ENCODE peak calls at places on chromosome 18, in seven cellular contexts. One of them, this sample, is unnamed.

GRCh38 chr18:79826966-79827365 is 29.2 kb downstream of the KCNG2 start:
- DNase-seq in lower leg skin: no peak
- DNase-seq in CD4-positive, alpha-beta memory T cell: no peak
- DNase-seq in AG10803: no peak
- DNase-seq in IMR-90: no peak
- DNase-seq in mammary epithelial cell: no peak
- DNase-seq in transverse colon: no peak
- DNase-seq in this sample: no peak

GRCh38 chr18:48230459-48231113 is 178.6 kb downstream of the ZBTB7C start:
- DNase-seq in AG10803: peak; percentile 38
- DNase-seq in transverse colon: peak; percentile 75
- DNase-seq in lower leg skin: peak; percentile 55
- DNase-seq in CD4-positive, alpha-beta memory T cell: no peak
- DNase-seq in mammary epithelial cell: peak; percentile 61
- DNase-seq in IMR-90: peak; percentile 31
- DNase-seq in this sample: peak; percentile 75

GRCh38 chr18:74708169-74708568 is 110.5 kb downstream of the ZNF407 start:
- DNase-seq in CD4-positive, alpha-beta memory T cell: no peak
- DNase-seq in AG10803: no peak
- DNase-seq in transverse colon: no peak
- DNase-seq in IMR-90: no peak
- DNase-seq in lower leg skin: no peak
- DNase-seq in mammary epithelial cell: no peak
- DNase-seq in this sample: no peak

GRCh38 chr18:993560-993959 is 88.9 kb downstream of the ADCYAP1 start:
- DNase-seq in transverse colon: no peak
- DNase-seq in lower leg skin: no peak
- DNase-seq in AG10803: no peak
- DNase-seq in IMR-90: no peak
- DNase-seq in mammary epithelial cell: no peak
- DNase-seq in CD4-positive, alpha-beta memory T cell: no peak
- DNase-seq in this sample: no peak

GRCh38 chr18:55100817-55101457 is 141.7 kb upstream of the CCDC68 start:
- DNase-seq in IMR-90: peak; percentile 54
- DNase-seq in AG10803: peak; percentile 57
- DNase-seq in transverse colon: no peak
- DNase-seq in lower leg skin: no peak
- DNase-seq in CD4-positive, alpha-beta memory T cell: no peak
- DNase-seq in mammary epithelial cell: peak; percentile 73
- DNase-seq in this sample: no peak

GRCh38 chr18:13471971-13472628 is 253.5 kb downstream of the LDLRAD4 start:
- DNase-seq in CD4-positive, alpha-beta memory T cell: no peak
- DNase-seq in mammary epithelial cell: no peak
- DNase-seq in IMR-90: no peak
- DNase-seq in transverse colon: no peak
- DNase-seq in lower leg skin: no peak
- DNase-seq in AG10803: no peak
- DNase-seq in this sample: no peak

GRCh38 chr18:32974421-32975165 is 201.8 kb upstream of the KLHL14 start:
- DNase-seq in mammary epithelial cell: no peak
- DNase-seq in lower leg skin: no peak
- DNase-seq in transverse colon: no peak
- DNase-seq in CD4-positive, alpha-beta memory T cell: no peak
- DNase-seq in IMR-90: no peak
- DNase-seq in AG10803: no peak
- DNase-seq in this sample: no peak

GRCh38 chr18:22276334-22276713 is 106.9 kb downstream of the GATA6 start:
- DNase-seq in CD4-positive, alpha-beta memory T cell: no peak
- DNase-seq in transverse colon: no peak
- DNase-seq in lower leg skin: no peak
- DNase-seq in IMR-90: no peak
- DNase-seq in AG10803: no peak
- DNase-seq in mammary epithelial cell: no peak
- DNase-seq in this sample: no peak

GRCh38 chr18:42545825-42546224 is 569.7 kb downstream of the RIT2 start:
- DNase-seq in IMR-90: peak; percentile 8
- DNase-seq in AG10803: peak; percentile 14
- DNase-seq in lower leg skin: no peak
- DNase-seq in mammary epithelial cell: peak; percentile 84
- DNase-seq in transverse colon: no peak
- DNase-seq in CD4-positive, alpha-beta memory T cell: no peak
- DNase-seq in this sample: no peak

GRCh38 chr18:51561821-51562220 is 364.3 kb upstream of the MEX3C start:
- DNase-seq in AG10803: no peak
- DNase-seq in CD4-positive, alpha-beta memory T cell: no peak
- DNase-seq in transverse colon: no peak
- DNase-seq in IMR-90: no peak
- DNase-seq in mammary epithelial cell: no peak
- DNase-seq in lower leg skin: no peak
- DNase-seq in this sample: no peak

GRCh38 chr18:26551217-26551708 is 2.9 kb upstream of the KCTD1 start:
- DNase-seq in CD4-positive, alpha-beta memory T cell: no peak
- DNase-seq in transverse colon: no peak
- DNase-seq in IMR-90: no peak
- DNase-seq in AG10803: no peak
- DNase-seq in mammary epithelial cell: peak; percentile 71
- DNase-seq in lower leg skin: no peak
- DNase-seq in this sample: no peak
- H3K4me3 ChIP-seq in CD4-positive, alpha-beta memory T cell: no peak overlapping the region
- H3K4me3 ChIP-seq in transverse colon: no peak overlapping the region
- H3K4me3 ChIP-seq in IMR-90: no peak overlapping the region
- H3K4me3 ChIP-seq in AG10803: no peak overlapping the region
- H3K4me3 ChIP-seq in mammary epithelial cell: no peak overlapping the region
- H3K4me3 ChIP-seq in lower leg skin: no peak overlapping the region
- H3K4me3 ChIP-seq in this sample: peak overlapping the region; percentile 70

DNA sequence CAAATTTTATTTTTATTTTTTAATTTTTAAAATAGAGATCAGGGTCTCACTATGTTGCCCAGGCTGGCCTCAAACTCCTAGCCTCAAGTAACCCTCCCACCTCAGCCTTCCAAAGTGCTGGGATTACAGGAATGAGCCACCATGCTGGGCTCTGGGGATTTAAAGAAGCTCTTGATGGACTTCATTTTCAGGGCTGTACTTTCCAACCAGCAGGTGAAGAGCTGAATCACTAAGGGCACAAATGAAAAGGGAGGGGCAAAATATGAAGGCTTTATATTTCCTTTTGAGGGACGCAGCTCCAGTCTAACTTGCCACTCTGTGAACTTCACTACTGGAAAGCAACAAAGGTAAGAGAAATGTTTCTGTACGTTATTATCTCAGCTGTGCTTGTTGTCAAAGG is at the start of gene SERPINB11:
- DNase-seq in mammary epithelial cell: no peak
- DNase-seq in IMR-90: no peak
- DNase-seq in lower leg skin: no peak
- DNase-seq in CD4-positive, alpha-beta memory T cell: no peak
- DNase-seq in AG10803: no peak
- DNase-seq in transverse colon: no peak
- DNase-seq in this sample: no peak
- H3K4me3 ChIP-seq in mammary epithelial cell: no peak within 1 kb of the TSS
- H3K4me3 ChIP-seq in IMR-90: no peak within 1 kb of the TSS
- H3K4me3 ChIP-seq in lower leg skin: no peak within 1 kb of the TSS
- H3K4me3 ChIP-seq in CD4-positive, alpha-beta memory T cell: no peak within 1 kb of the TSS
- H3K4me3 ChIP-seq in AG10803: no peak within 1 kb of the TSS
- H3K4me3 ChIP-seq in transverse colon: no peak within 1 kb of the TSS
- H3K4me3 ChIP-seq in this sample: no peak within 1 kb of the TSS

DNA sequence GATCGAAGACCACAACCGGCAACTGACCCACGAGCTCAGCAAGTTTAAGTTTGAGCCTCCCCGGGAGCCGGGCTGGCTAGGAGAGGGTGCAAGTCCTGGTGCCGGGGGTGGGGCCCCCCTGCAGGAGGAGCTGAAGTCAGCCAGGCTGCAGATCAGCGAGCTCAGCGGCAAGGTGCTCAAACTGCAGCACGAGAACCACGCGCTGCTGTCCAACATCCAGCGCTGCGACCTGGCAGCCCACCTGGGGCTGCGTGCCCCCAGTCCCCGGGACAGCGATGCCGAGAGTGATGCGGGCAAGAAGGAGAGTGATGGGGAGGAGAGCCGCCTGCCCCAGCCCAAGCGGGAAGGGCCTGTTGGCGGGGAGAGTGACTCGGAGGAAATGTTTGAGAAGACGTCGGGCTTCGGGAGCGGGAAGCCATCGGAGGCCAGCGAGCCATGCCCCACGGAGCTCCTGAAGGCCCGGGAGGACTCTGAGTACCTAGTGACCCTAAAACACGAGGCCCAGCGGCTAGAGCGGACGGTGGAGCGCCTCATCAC is 78.7 kb downstream of the MTCL1 start:
- DNase-seq in transverse colon: no peak
- DNase-seq in AG10803: no peak
- DNase-seq in IMR-90: no peak
- DNase-seq in lower leg skin: no peak
- DNase-seq in mammary epithelial cell: no peak
- DNase-seq in CD4-positive, alpha-beta memory T cell: no peak
- DNase-seq in this sample: no peak
- H3K4me3 ChIP-seq in transverse colon: no peak overlapping the region
- H3K4me3 ChIP-seq in AG10803: no peak overlapping the region
- H3K4me3 ChIP-seq in IMR-90: no peak overlapping the region
- H3K4me3 ChIP-seq in lower leg skin: no peak overlapping the region
- H3K4me3 ChIP-seq in mammary epithelial cell: no peak overlapping the region
- H3K4me3 ChIP-seq in CD4-positive, alpha-beta memory T cell: no peak overlapping the region
- H3K4me3 ChIP-seq in this sample: no peak overlapping the region

GRCh38 chr18:63339920-63340484 is 20.4 kb upstream of the BCL2 start:
- DNase-seq in lower leg skin: no peak
- DNase-seq in mammary epithelial cell: no peak
- DNase-seq in IMR-90: peak; percentile 41
- DNase-seq in AG10803: peak; percentile 46
- DNase-seq in transverse colon: no peak
- DNase-seq in CD4-positive, alpha-beta memory T cell: peak; percentile 51
- DNase-seq in this sample: no peak
- H3K4me3 ChIP-seq in lower leg skin: no peak overlapping the region
- H3K4me3 ChIP-seq in mammary epithelial cell: no peak overlapping the region
- H3K4me3 ChIP-seq in IMR-90: no peak overlapping the region
- H3K4me3 ChIP-seq in AG10803: no peak overlapping the region
- H3K4me3 ChIP-seq in transverse colon: no peak overlapping the region
- H3K4me3 ChIP-seq in CD4-positive, alpha-beta memory T cell: no peak overlapping the region
- H3K4me3 ChIP-seq in this sample: no peak overlapping the region